ENCODE peak calls at places on chromosome 3, in seven cellular contexts. P is IMR-90, F is neural crest cell, K is B cell, C is fibroblast of pulmonary artery, J is WTC11, G is GM20000. Z is an unnamed sample.
A peak's percentile ranks its signal among the peaks of the same experiment; 100 is the strongest.

GRCh38 chr3:56836276-56837163 is 34.8 kb upstream of the ARHGEF3 start:
- DNase-seq in F (no peak), P (no peak), G (no peak), K (no peak), J (no peak), C (no peak), Z (no peak)

GRCh38 chr3:107263269-107264021 is 113.8 kb upstream of the CCDC54 start:
- DNase-seq in C (peak; percentile 58), J (no peak), G (no peak), K (no peak), P (no peak), F (no peak), Z (no peak)

GRCh38 chr3:17431004-17431403 is 311.4 kb downstream of the TBC1D5 start:
- DNase-seq in P (peak; percentile 53), G (peak; percentile 17), C (peak; percentile 72), F (no peak), J (no peak), K (no peak), Z (no peak)

GRCh38 chr3:53161820-53162671 is 1.0 kb downstream of the PRKCD start:
- DNase-seq in J (peak; percentile 43), C (peak; percentile 24), K (peak; percentile 76), G (peak; percentile 86), F (peak; percentile 23), P (peak; percentile 20), Z (no peak)

GRCh38 chr3:175002732-175003143 is 143.6 kb downstream of the NAALADL2 start:
- DNase-seq in F (no peak), K (no peak), C (peak; percentile 84), J (no peak), G (no peak), P (peak; percentile 99), Z (no peak)

GRCh38 chr3:13708301-13708700 is 159.4 kb downstream of the FBLN2 start:
- DNase-seq in G (no peak), P (no peak), K (peak; percentile 9), C (no peak), J (peak; percentile 1), F (no peak), Z (no peak)

GRCh38 chr3:146342971-146343370 is 92.1 kb upstream of the PLSCR4 start:
- DNase-seq in G (no peak), F (no peak), K (no peak), J (no peak), C (peak; percentile 34), P (peak; percentile 54), Z (no peak)

GRCh38 chr3:146117406-146118285 is 43.3 kb downstream of the PLOD2 start:
- DNase-seq in G (no peak), J (no peak), K (no peak), F (no peak), P (peak; percentile 97), C (peak; percentile 63), Z (no peak)

GRCh38 chr3:68631810-68632545 is 300.4 kb downstream of the TAFA4 start:
- DNase-seq in F (no peak), P (no peak), G (no peak), K (no peak), C (no peak), J (peak; percentile 45), Z (no peak)

GRCh38 chr3:11201246-11202024 is 47.1 kb downstream of the HRH1 start:
- DNase-seq in P (no peak), J (no peak), C (peak; percentile 85), F (no peak), G (no peak), K (no peak), Z (no peak)

GRCh38 chr3:106144051-106144450 is 275.2 kb upstream of the CBLB start:
- DNase-seq in C (no peak), K (no peak), G (no peak), J (no peak), F (no peak), P (peak; percentile 55), Z (no peak)

GRCh38 chr3:23805881-23806321 is at the start of gene UBE2E1:
- DNase-seq in K (peak; percentile 87), J (peak; percentile 57), C (peak; percentile 78), P (peak; percentile 72), F (peak; percentile 55), G (peak; percentile 91), Z (peak; percentile 43)

GRCh38 chr3:125035217-125035616 is 20.6 kb downstream of the HEG1 start:
- DNase-seq in C (no peak), J (no peak), F (no peak), K (no peak), G (peak; percentile 66), P (no peak), Z (no peak)

GRCh38 chr3:140927279-140927678 is 14.4 kb upstream of the SLC25A36 start:
- DNase-seq in C (no peak), K (no peak), J (no peak), F (no peak), G (no peak), P (no peak), Z (no peak)

GRCh38 chr3:123076496-123077418 is 9.9 kb downstream of the PDIA5 start:
- DNase-seq in C (no peak), F (no peak), P (no peak), J (no peak), K (no peak), G (no peak), Z (no peak)

GRCh38 chr3:52521881-52522650 is 11.6 kb downstream of the NT5DC2 start:
- DNase-seq in K (no peak), C (no peak), P (no peak), F (no peak), G (no peak), J (no peak), Z (peak; percentile 23)

GRCh38 chr3:117695321-117695720 is 985.7 kb downstream of the TUSC7 start:
- DNase-seq in C (peak; percentile 56), P (peak; percentile 81), K (no peak), J (no peak), G (no peak), F (no peak), Z (no peak)

GRCh38 chr3:45635475-45636256 is 41.1 kb downstream of the LIMD1 start:
- DNase-seq in G (no peak), J (peak; percentile 38), C (peak; percentile 93), P (peak; percentile 81), K (no peak), F (no peak), Z (no peak)

GRCh38 chr3:173921741-173922140 is 524.2 kb downstream of the NLGN1 start:
- DNase-seq in G (no peak), C (no peak), K (no peak), J (no peak), F (no peak), P (no peak), Z (no peak)

GRCh38 chr3:70532806-70533205 is 220.4 kb upstream of the MDFIC2 start:
- DNase-seq in F (no peak), P (no peak), C (no peak), K (no peak), J (no peak), G (no peak), Z (no peak)

GRCh38 chr3:110789315-110789714 is 282.3 kb upstream of the NECTIN3 start:
- DNase-seq in F (no peak), G (no peak), K (no peak), P (peak; percentile 84), C (peak; percentile 51), J (no peak), Z (no peak)

GRCh38 chr3:191246628-191247027 is 47.6 kb downstream of the OSTN start:
- DNase-seq in J (no peak), F (no peak), P (peak; percentile 83), C (peak; percentile 52), K (no peak), G (no peak), Z (no peak)

GRCh38 chr3:168467085-168467714 is 371.5 kb upstream of the GOLIM4 start:
- DNase-seq in J (no peak), F (no peak), C (peak; percentile 56), K (no peak), P (peak; percentile 55), G (peak; percentile 23), Z (no peak)

GRCh38 chr3:170809975-170810357 is 60.0 kb downstream of the RPL22L1 start:
- DNase-seq in F (no peak), G (no peak), C (peak; percentile 52), K (no peak), P (peak; percentile 64), J (no peak), Z (no peak)

GRCh38 chr3:164222200-164222599 is 856.1 kb downstream of the SI start:
- DNase-seq in F (no peak), G (no peak), J (no peak), P (no peak), C (no peak), K (no peak), Z (no peak)

GRCh38 chr3:191328963-191329653 is at the start of gene CCDC50:
- DNase-seq in P (peak; percentile 72), C (peak; percentile 79), G (peak; percentile 90), K (peak; percentile 83), F (peak; percentile 72), J (peak; percentile 82), Z (peak; percentile 61)

GRCh38 chr3:197578376-197578775 is 22.6 kb upstream of the BDH1 start:
- DNase-seq in F (no peak), G (no peak), J (no peak), C (no peak), P (no peak), K (no peak), Z (no peak)

GRCh38 chr3:95442766-95443165 is 1371.6 kb upstream of the EPHA6 start:
- DNase-seq in G (no peak), J (no peak), P (no peak), K (no peak), C (no peak), F (no peak), Z (no peak)

GRCh38 chr3:160928183-160928718 is 172.2 kb downstream of the PPM1L start:
- DNase-seq in K (no peak), F (no peak), C (no peak), P (no peak), G (no peak), J (no peak), Z (no peak)
- TF ChIP-seq CTCF in K (no peak), F (no peak), C (no peak), P (peak; percentile 4), G (no peak), J (no peak), Z (peak; percentile 50)

GRCh38 chr3:80682951-80683350 is 915.2 kb upstream of the ROBO1 start:
- DNase-seq in F (no peak), K (no peak), C (no peak), J (no peak), P (no peak), G (no peak), Z (no peak)

DNA sequence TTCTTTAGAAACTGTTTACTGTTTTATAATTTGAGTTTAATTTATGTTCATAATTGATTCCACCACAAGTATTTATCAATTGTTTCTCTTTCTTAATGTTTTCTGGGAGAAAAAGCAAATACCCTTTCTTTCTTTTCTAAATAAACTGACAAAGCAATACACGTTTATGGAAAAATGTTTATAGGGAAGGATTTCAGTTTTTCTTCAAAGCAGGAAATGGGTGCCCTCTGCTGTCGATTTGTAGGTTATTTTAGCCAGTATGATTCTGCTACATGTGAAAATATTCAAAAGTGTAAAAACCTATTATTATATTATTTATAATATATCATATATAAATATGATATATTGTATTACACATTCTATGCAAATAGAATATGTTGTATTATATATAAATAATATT is 921.0 kb upstream of the ROBO1 start:
- DNase-seq in P (no peak), F (no peak), K (no peak), C (peak; percentile 66), G (no peak), J (no peak), Z (no peak)
- TF ChIP-seq CTCF in P (peak; percentile 24), F (peak; percentile 69), K (no peak), C (peak; percentile 44), G (peak; percentile 9), J (no peak), Z (peak; percentile 58)

GRCh38 chr3:9782777-9783176 is 9.5 kb downstream of the TADA3 start:
- DNase-seq in K (no peak), G (no peak), J (no peak), P (no peak), F (no peak), C (no peak), Z (no peak)
- TF ChIP-seq CTCF in K (peak; percentile 25), G (peak; percentile 4), J (no peak), P (no peak), F (peak; percentile 24), C (peak; percentile 6), Z (peak; percentile 34)

GRCh38 chr3:73848173-73848751 is 223.5 kb upstream of the PDZRN3 start:
- DNase-seq in G (peak; percentile 11), K (no peak), F (no peak), P (peak; percentile 51), J (no peak), C (peak; percentile 60), Z (no peak)
- TF ChIP-seq CTCF in G (peak; percentile 25), K (no peak), F (peak; percentile 86), P (peak; percentile 76), J (peak; percentile 45), C (peak; percentile 78), Z (peak; percentile 70)

Z was measured in D721Med.